ENCODE peak calls at places on chromosomes 11 and 22, in eight cellular contexts. K is NCI-H2081; D is posterior vena cava; J is stimulated activated CD4-positive, alpha-beta T cell treated with anti-CD3 and anti-CD28 coated beads, TNF-alpha, amount 100 ng/mL, for 4 hours; B is sigmoid colon; E is body of pancreas; M is GDM1; H is kidney epithelial cell. V is an unnamed sample.

GRCh38 chr22:41256898-41257260 is 16.1 kb upstream of the CHADL start:
- DNase-seq in K (no peak), D (no peak), J (no peak), B (no peak), E (no peak), M (no peak), H (peak; percentile 9), V (no peak)

GRCh38 chr11:86047275-86047991 is 21.5 kb downstream of the PICALM start:
- DNase-seq in K (no peak), D (no peak), J (no peak), B (no peak), E (no peak), M (no peak), H (peak; percentile 29), V (no peak)

GRCh38 chr11:12950681-12951080 is 58.4 kb upstream of the RASSF10 start:
- DNase-seq in K (no peak), D (no peak), J (no peak), B (no peak), E (no peak), M (no peak), H (no peak), V (no peak)

GRCh38 chr11:125062931-125063428 is at the start of gene SLC37A2:
- DNase-seq in K (no peak), D (peak; percentile 91), J (peak; percentile 9), B (peak; percentile 83), E (peak; percentile 75), M (no peak), H (no peak), V (no peak)

GRCh38 chr11:3073029-3073435 is 15.8 kb upstream of the CARS1 start:
- DNase-seq in K (no peak), D (no peak), J (no peak), B (no peak), E (no peak), M (no peak), H (peak; percentile 75), V (no peak)

GRCh38 chr11:38593649-38594048 is 1995.6 kb upstream of the RAG2 start:
- DNase-seq in K (no peak), D (no peak), J (no peak), B (no peak), E (no peak), M (no peak), H (no peak), V (no peak)

GRCh38 chr11:108117746-108118371 is 3.5 kb upstream of the ACAT1 start:
- DNase-seq in K (peak; percentile 25), D (no peak), J (no peak), B (no peak), E (no peak), M (no peak), H (peak; percentile 29), V (peak; percentile 31)

GRCh38 chr11:132318421-132319157 is 948.2 kb downstream of the NTM start:
- DNase-seq in K (no peak), D (no peak), J (no peak), B (no peak), E (no peak), M (no peak), H (peak; percentile 39), V (no peak)

V was measured in NCI-H1694 treated with DMSO at 0.1 percent for 48 hours.